ENCODE peak calls at places on chromosomes 4 and X, in four cellular contexts. B, S, K and A are unnamed samples.

GRCh38 chr4:94436512-94436911 is 15.2 kb upstream of the PDLIM5 start:
- DNase-seq in S (no peak), K (no peak), B (no peak), A (no peak)

GRCh38 chr4:5874811-5875465 is 17.9 kb downstream of the CRMP1 start:
- DNase-seq in B (peak), S (no peak), K (peak), A (no peak)

GRCh38 chr4:55671667-55672066 is 35.6 kb upstream of the NMU start:
- DNase-seq in S (no peak), B (no peak), K (no peak), A (no peak)

GRCh38 chr4:172007889-172008288 is 194.7 kb downstream of the GALNTL6 start:
- DNase-seq in S (no peak), K (no peak), B (no peak), A (no peak)

GRCh38 chrX:44308869-44309268 is 34.6 kb downstream of the EFHC2 start:
- DNase-seq in B (no peak), S (no peak), K (no peak), A (no peak)

GRCh38 chrX:38347136-38347535 is 5.3 kb upstream of the OTC start:
- DNase-seq in K (peak), B (no peak), S (no peak), A (no peak)

GRCh38 chr4:185754961-185755360 is 57.0 kb downstream of the SORBS2 start:
- DNase-seq in B (no peak), K (no peak), S (no peak), A (no peak)

GRCh38 chrX:109990582-109991276 is 12.2 kb upstream of the TMEM164 start:
- DNase-seq in B (no peak), S (no peak), K (no peak), A (no peak)

GRCh38 chrX:36336746-36337145 is 417.2 kb downstream of the CFAP47 start:
- DNase-seq in S (no peak), K (no peak), B (no peak), A (no peak)